ENCODE peak calls at places on chromosomes 13 and 19, in six cellular contexts. One of them, this sample, is unnamed. For H3K4me1, the result is how much of the 10 kb centered on the place peaks cover.

GRCh38 chr13:109389892-109390345 is 396.5 kb downstream of the IRS2 start:
- ATAC-seq in body of pancreas: no peak
- ATAC-seq in HCT116: no peak
- ATAC-seq in A549: no peak
- ATAC-seq in HepG2: no peak
- ATAC-seq in heart left ventricle: no peak
- ATAC-seq in this sample: no peak

GRCh38 chr19:38046254-38047047 is 139.4 kb downstream of the SIPA1L3 start:
- ATAC-seq in body of pancreas: no peak
- ATAC-seq in HCT116: no peak
- ATAC-seq in A549: no peak
- ATAC-seq in HepG2: no peak
- ATAC-seq in heart left ventricle: no peak
- ATAC-seq in this sample: no peak

GRCh38 chr13:40394304-40394983 is 272.0 kb downstream of the FOXO1 start:
- ATAC-seq in body of pancreas: no peak
- ATAC-seq in HCT116: no peak
- ATAC-seq in A549: no peak
- ATAC-seq in HepG2: no peak
- ATAC-seq in heart left ventricle: no peak
- ATAC-seq in this sample: no peak

GRCh38 chr19:28351761-28352160 is 861.2 kb downstream of the UQCRFS1 start:
- ATAC-seq in body of pancreas: no peak
- ATAC-seq in HCT116: no peak
- ATAC-seq in A549: no peak
- ATAC-seq in HepG2: no peak
- ATAC-seq in heart left ventricle: no peak
- ATAC-seq in this sample: no peak

GRCh38 chr19:18586311-18586710 is 2.3 kb upstream of the REX1BD start:
- ATAC-seq in body of pancreas: no peak
- ATAC-seq in HCT116: no peak
- ATAC-seq in A549: no peak
- ATAC-seq in HepG2: no peak
- ATAC-seq in heart left ventricle: no peak
- ATAC-seq in this sample: no peak

GRCh38 chr19:21593934-21594844 is 88.8 kb downstream of the ZNF429 start:
- ATAC-seq in body of pancreas: peak
- ATAC-seq in HCT116: no peak
- ATAC-seq in A549: no peak
- ATAC-seq in HepG2: no peak
- ATAC-seq in heart left ventricle: no peak
- ATAC-seq in this sample: peak

GRCh38 chr13:20945952-20946383 is 43.4 kb upstream of the XPO4 start:
- ATAC-seq in body of pancreas: no peak
- ATAC-seq in HCT116: no peak
- ATAC-seq in A549: no peak
- ATAC-seq in HepG2: no peak
- ATAC-seq in heart left ventricle: no peak
- ATAC-seq in this sample: no peak

GRCh38 chr13:39370554-39370953 is 232.4 kb downstream of the LHFPL6 start:
- ATAC-seq in body of pancreas: no peak
- ATAC-seq in HCT116: no peak
- ATAC-seq in A549: no peak
- ATAC-seq in HepG2: no peak
- ATAC-seq in heart left ventricle: peak
- ATAC-seq in this sample: no peak

GRCh38 chr19:4829001-4829712 is 2.4 kb downstream of the TICAM1 start:
- ATAC-seq in body of pancreas: peak
- ATAC-seq in HCT116: no peak
- ATAC-seq in A549: peak
- ATAC-seq in HepG2: peak
- ATAC-seq in heart left ventricle: no peak
- ATAC-seq in this sample: no peak

GRCh38 chr13:33659894-33660293 is 158.1 kb upstream of the RFC3 start:
- ATAC-seq in body of pancreas: no peak
- ATAC-seq in HCT116: no peak
- ATAC-seq in A549: no peak
- ATAC-seq in HepG2: no peak
- ATAC-seq in heart left ventricle: no peak
- ATAC-seq in this sample: no peak

GRCh38 chr13:110676057-110676510 is 29.8 kb downstream of the CARS2 start:
- ATAC-seq in body of pancreas: no peak
- ATAC-seq in HCT116: no peak
- ATAC-seq in A549: no peak
- ATAC-seq in HepG2: peak
- ATAC-seq in heart left ventricle: no peak
- ATAC-seq in this sample: no peak

GRCh38 chr13:97384366-97384765 is 49.6 kb upstream of the RAP2A start:
- ATAC-seq in body of pancreas: no peak
- ATAC-seq in HCT116: no peak
- ATAC-seq in A549: no peak
- ATAC-seq in HepG2: no peak
- ATAC-seq in heart left ventricle: no peak
- ATAC-seq in this sample: no peak

GRCh38 chr13:111166882-111167281 is 51.8 kb downstream of the ARHGEF7 start:
- ATAC-seq in body of pancreas: no peak
- ATAC-seq in HCT116: no peak
- ATAC-seq in A549: no peak
- ATAC-seq in HepG2: no peak
- ATAC-seq in heart left ventricle: no peak
- ATAC-seq in this sample: no peak

GRCh38 chr13:111325146-111325890 is 4.9 kb downstream of the TEX29 start:
- ATAC-seq in body of pancreas: no peak
- ATAC-seq in HCT116: no peak
- ATAC-seq in A549: no peak
- ATAC-seq in HepG2: peak
- ATAC-seq in heart left ventricle: no peak
- ATAC-seq in this sample: no peak

GRCh38 chr19:4911786-4912672 is 2.7 kb downstream of the UHRF1 start:
- ATAC-seq in body of pancreas: no peak
- ATAC-seq in HCT116: peak
- ATAC-seq in A549: peak
- ATAC-seq in HepG2: peak
- ATAC-seq in heart left ventricle: no peak
- ATAC-seq in this sample: peak

GRCh38 chr13:36536546-36536945 is 104.3 kb downstream of the CCNA1 start:
- ATAC-seq in body of pancreas: no peak
- ATAC-seq in HCT116: no peak
- ATAC-seq in A549: no peak
- ATAC-seq in HepG2: no peak
- ATAC-seq in heart left ventricle: no peak
- ATAC-seq in this sample: no peak

GRCh38 chr19:35122687-35123551 is 7.3 kb downstream of the FXYD3 start:
- ATAC-seq in body of pancreas: no peak
- ATAC-seq in HCT116: no peak
- ATAC-seq in A549: no peak
- ATAC-seq in HepG2: no peak
- ATAC-seq in heart left ventricle: no peak
- ATAC-seq in this sample: no peak

GRCh38 chr13:51945149-51945548 is 66.1 kb downstream of the ATP7B start:
- ATAC-seq in body of pancreas: no peak
- ATAC-seq in HCT116: no peak
- ATAC-seq in A549: no peak
- ATAC-seq in HepG2: no peak
- ATAC-seq in heart left ventricle: no peak
- ATAC-seq in this sample: no peak

GRCh38 chr13:113937497-113938140 is 36.3 kb downstream of the C13orf46 start:
- ATAC-seq in body of pancreas: no peak
- ATAC-seq in HCT116: no peak
- ATAC-seq in A549: no peak
- ATAC-seq in HepG2: no peak
- ATAC-seq in heart left ventricle: no peak
- ATAC-seq in this sample: no peak

GRCh38 chr19:41511628-41512027 is 64.3 kb upstream of the CEACAM21 start:
- ATAC-seq in body of pancreas: no peak
- ATAC-seq in HCT116: no peak
- ATAC-seq in A549: no peak
- ATAC-seq in HepG2: no peak
- ATAC-seq in heart left ventricle: no peak
- ATAC-seq in this sample: no peak

GRCh38 chr13:41511827-41512226 is 54.5 kb downstream of the RGCC start:
- ATAC-seq in body of pancreas: no peak
- ATAC-seq in HCT116: no peak
- ATAC-seq in A549: no peak
- ATAC-seq in HepG2: no peak
- ATAC-seq in heart left ventricle: no peak
- ATAC-seq in this sample: no peak

GRCh38 chr19:51093510-51094345 is 11.0 kb upstream of the KLK14 start:
- ATAC-seq in body of pancreas: no peak
- ATAC-seq in HCT116: no peak
- ATAC-seq in A549: no peak
- ATAC-seq in HepG2: peak
- ATAC-seq in heart left ventricle: no peak
- ATAC-seq in this sample: no peak

GRCh38 chr19:51357952-51358351 is 8.2 kb downstream of the ETFB start:
- ATAC-seq in body of pancreas: no peak
- ATAC-seq in HCT116: no peak
- ATAC-seq in A549: no peak
- ATAC-seq in HepG2: no peak
- ATAC-seq in heart left ventricle: no peak
- ATAC-seq in this sample: no peak

DNA sequence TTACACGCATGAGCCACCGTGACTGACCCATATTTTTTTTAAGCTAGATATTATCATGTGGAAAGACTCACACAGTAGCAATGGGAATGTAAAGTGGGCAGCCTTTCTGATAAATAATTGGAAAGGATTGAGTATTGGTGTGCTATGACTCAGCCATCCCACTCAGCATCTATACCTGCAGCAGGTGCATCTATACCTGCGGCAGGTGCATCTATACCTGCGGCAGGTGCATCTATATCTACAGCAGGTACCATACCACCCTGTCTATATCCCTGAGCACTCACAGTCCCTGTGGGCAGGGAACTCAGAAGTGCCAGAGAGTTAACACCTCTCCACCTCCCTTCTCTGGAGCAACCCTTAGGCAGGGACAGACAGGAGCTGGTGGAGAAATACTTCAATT is 5.2 kb upstream of the LRRC8E start:
- ATAC-seq in body of pancreas: no peak
- ATAC-seq in HCT116: no peak
- ATAC-seq in A549: no peak
- ATAC-seq in HepG2: no peak
- ATAC-seq in heart left ventricle: no peak
- ATAC-seq in this sample: no peak
- H3K4me1 ChIP-seq in body of pancreas: under half
- H3K4me1 ChIP-seq in HCT116: under half
- H3K4me1 ChIP-seq in A549: under half
- H3K4me1 ChIP-seq in HepG2: under half
- H3K4me1 ChIP-seq in heart left ventricle: under half
- H3K4me1 ChIP-seq in this sample: under half

GRCh38 chr13:94546071-94546839 is 49.7 kb downstream of the TGDS start:
- ATAC-seq in body of pancreas: no peak
- ATAC-seq in HCT116: no peak
- ATAC-seq in A549: no peak
- ATAC-seq in HepG2: no peak
- ATAC-seq in heart left ventricle: no peak
- ATAC-seq in this sample: no peak

GRCh38 chr13:94550030-94550738 is 45.8 kb downstream of the TGDS start:
- ATAC-seq in body of pancreas: peak
- ATAC-seq in HCT116: no peak
- ATAC-seq in A549: peak
- ATAC-seq in HepG2: peak
- ATAC-seq in heart left ventricle: peak
- ATAC-seq in this sample: peak

GRCh38 chr13:94548382-94549240 is 47.3 kb downstream of the TGDS start:
- ATAC-seq in body of pancreas: peak
- ATAC-seq in HCT116: peak
- ATAC-seq in A549: peak
- ATAC-seq in HepG2: peak
- ATAC-seq in heart left ventricle: peak
- ATAC-seq in this sample: peak

GRCh38 chr13:94552095-94552494 is 43.9 kb downstream of the TGDS start:
- ATAC-seq in body of pancreas: no peak
- ATAC-seq in HCT116: no peak
- ATAC-seq in A549: no peak
- ATAC-seq in HepG2: no peak
- ATAC-seq in heart left ventricle: no peak
- ATAC-seq in this sample: no peak

GRCh38 chr13:94549241-94550029 is 46.5 kb downstream of the TGDS start:
- ATAC-seq in body of pancreas: peak
- ATAC-seq in HCT116: peak
- ATAC-seq in A549: peak
- ATAC-seq in HepG2: peak
- ATAC-seq in heart left ventricle: peak
- ATAC-seq in this sample: peak
- TF ChIP-seq POLR2A in body of pancreas: peak
- TF ChIP-seq POLR2A in HCT116: peak
- TF ChIP-seq POLR2A in A549: peak
- TF ChIP-seq POLR2A in HepG2: peak
- TF ChIP-seq POLR2A in heart left ventricle: no peak
- TF ChIP-seq POLR2A in this sample: peak

DNA sequence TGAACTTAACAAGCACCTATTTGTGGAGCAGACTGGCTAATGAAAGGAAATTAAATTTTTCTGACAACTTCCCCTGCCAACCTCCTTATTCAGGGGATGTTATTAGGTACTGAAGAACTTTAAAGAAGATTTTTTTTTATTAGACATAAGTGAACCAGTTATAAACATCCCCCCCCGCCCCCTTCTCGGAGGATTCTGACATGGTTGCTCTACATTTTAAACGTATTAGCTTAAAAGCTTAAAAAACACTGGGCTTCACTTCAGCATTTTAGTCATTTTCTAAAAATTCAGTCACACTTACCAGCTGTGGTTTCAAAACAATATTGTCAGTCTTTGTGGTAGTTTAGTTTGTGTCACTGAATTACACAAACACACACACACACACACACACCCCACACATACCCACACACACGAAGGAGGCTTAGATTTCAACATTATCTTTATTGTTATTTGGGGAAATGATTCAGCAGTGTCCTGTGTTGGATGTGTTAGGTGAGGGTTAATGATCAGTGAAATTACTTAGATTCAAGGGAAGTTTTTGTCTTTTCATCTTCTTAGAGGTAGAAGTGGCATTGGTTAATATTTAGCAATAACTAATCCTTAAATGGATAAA is 145.7 kb downstream of the PCCA start:
- ATAC-seq in body of pancreas: peak
- ATAC-seq in HCT116: no peak
- ATAC-seq in A549: peak
- ATAC-seq in HepG2: peak
- ATAC-seq in heart left ventricle: no peak
- ATAC-seq in this sample: no peak
- H3K4me1 ChIP-seq in body of pancreas: under half
- H3K4me1 ChIP-seq in HCT116: under half
- H3K4me1 ChIP-seq in A549: under half
- H3K4me1 ChIP-seq in HepG2: under half
- H3K4me1 ChIP-seq in heart left ventricle: under half
- H3K4me1 ChIP-seq in this sample: under half

DNA sequence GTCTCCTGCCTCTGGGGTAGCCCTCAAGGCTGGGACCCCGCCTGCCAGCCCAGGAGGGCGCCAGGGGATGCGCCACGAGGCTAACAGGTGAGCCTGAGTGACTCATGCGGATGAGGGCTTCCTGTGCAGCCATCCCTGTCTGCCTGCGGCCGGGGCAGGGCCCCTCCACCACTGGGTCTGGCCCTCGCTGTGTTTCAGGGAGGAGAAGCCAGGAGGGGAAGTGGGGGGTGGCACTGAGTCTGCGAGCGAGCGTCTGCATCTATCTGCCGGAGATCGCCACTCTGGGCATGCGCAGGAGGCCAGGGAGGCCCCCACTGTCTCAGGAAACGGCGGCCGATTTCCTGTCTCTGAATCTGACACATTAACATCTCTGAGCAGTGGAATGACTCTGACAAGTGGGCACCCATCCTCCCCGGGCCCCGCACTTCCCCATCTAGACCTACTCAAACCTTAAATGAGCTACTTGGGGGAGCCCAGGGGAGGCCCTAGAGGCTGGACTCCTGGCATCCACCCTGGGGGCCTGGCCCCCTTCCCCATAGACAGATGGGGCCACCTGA is 19.7 kb downstream of the RFX1 start:
- ATAC-seq in body of pancreas: peak
- ATAC-seq in HCT116: peak
- ATAC-seq in A549: no peak
- ATAC-seq in HepG2: peak
- ATAC-seq in heart left ventricle: peak
- ATAC-seq in this sample: peak
- TF ChIP-seq POLR2A in body of pancreas: no peak
- TF ChIP-seq POLR2A in HCT116: no peak
- TF ChIP-seq POLR2A in A549: no peak
- TF ChIP-seq POLR2A in HepG2: no peak
- TF ChIP-seq POLR2A in heart left ventricle: peak
- TF ChIP-seq POLR2A in this sample: no peak